ENCODE peak calls at places on chromosomes 6 and 20, in seven cellular contexts. One of them, this sample, is unnamed.

GRCh38 chr6:30754631-30755030 is 10.3 kb upstream of the IER3 start:
- DNase-seq in left colon: no peak
- DNase-seq in SK-N-DZ: no peak
- DNase-seq in MCF 10A: no peak
- DNase-seq in stimulated activated CD4-positive, alpha-beta T cell treated with anti-CD3 and anti-CD28 coated beads, TNF-alpha, amount 100 ng/mL, for 48 hours: no peak
- DNase-seq in T-helper 2 cell: no peak
- DNase-seq in NCI-H1694: no peak
- DNase-seq in this sample: no peak

GRCh38 chr6:3259491-3259958 is 778 bp downstream of the PSMG4 start:
- DNase-seq in left colon: peak
- DNase-seq in SK-N-DZ: peak
- DNase-seq in MCF 10A: peak
- DNase-seq in stimulated activated CD4-positive, alpha-beta T cell treated with anti-CD3 and anti-CD28 coated beads, TNF-alpha, amount 100 ng/mL, for 48 hours: peak
- DNase-seq in T-helper 2 cell: peak
- DNase-seq in NCI-H1694: no peak
- DNase-seq in this sample: peak

GRCh38 chr20:51531141-51531710 is 11.3 kb downstream of the NFATC2 start:
- DNase-seq in left colon: no peak
- DNase-seq in SK-N-DZ: no peak
- DNase-seq in MCF 10A: peak
- DNase-seq in stimulated activated CD4-positive, alpha-beta T cell treated with anti-CD3 and anti-CD28 coated beads, TNF-alpha, amount 100 ng/mL, for 48 hours: peak
- DNase-seq in T-helper 2 cell: peak
- DNase-seq in NCI-H1694: no peak
- DNase-seq in this sample: no peak

GRCh38 chr20:8796088-8796665 is 272.7 kb upstream of the PLCB4 start:
- DNase-seq in left colon: no peak
- DNase-seq in SK-N-DZ: no peak
- DNase-seq in MCF 10A: no peak
- DNase-seq in stimulated activated CD4-positive, alpha-beta T cell treated with anti-CD3 and anti-CD28 coated beads, TNF-alpha, amount 100 ng/mL, for 48 hours: no peak
- DNase-seq in T-helper 2 cell: no peak
- DNase-seq in NCI-H1694: no peak
- DNase-seq in this sample: no peak

GRCh38 chr6:90997076-90997475 is 410.2 kb upstream of the MAP3K7 start:
- DNase-seq in left colon: no peak
- DNase-seq in SK-N-DZ: no peak
- DNase-seq in MCF 10A: no peak
- DNase-seq in stimulated activated CD4-positive, alpha-beta T cell treated with anti-CD3 and anti-CD28 coated beads, TNF-alpha, amount 100 ng/mL, for 48 hours: no peak
- DNase-seq in T-helper 2 cell: no peak
- DNase-seq in NCI-H1694: no peak
- DNase-seq in this sample: no peak

GRCh38 chr6:43267619-43268347 is 24.5 kb downstream of the TTBK1 start:
- DNase-seq in left colon: peak
- DNase-seq in SK-N-DZ: no peak
- DNase-seq in MCF 10A: no peak
- DNase-seq in stimulated activated CD4-positive, alpha-beta T cell treated with anti-CD3 and anti-CD28 coated beads, TNF-alpha, amount 100 ng/mL, for 48 hours: no peak
- DNase-seq in T-helper 2 cell: no peak
- DNase-seq in NCI-H1694: no peak
- DNase-seq in this sample: no peak

GRCh38 chr6:11251553-11252358 is 19.3 kb upstream of the NEDD9 start:
- DNase-seq in left colon: no peak
- DNase-seq in SK-N-DZ: no peak
- DNase-seq in MCF 10A: peak
- DNase-seq in stimulated activated CD4-positive, alpha-beta T cell treated with anti-CD3 and anti-CD28 coated beads, TNF-alpha, amount 100 ng/mL, for 48 hours: no peak
- DNase-seq in T-helper 2 cell: no peak
- DNase-seq in NCI-H1694: no peak
- DNase-seq in this sample: no peak

GRCh38 chr6:96939019-96939805 is 14.7 kb downstream of the KLHL32 start:
- DNase-seq in left colon: peak
- DNase-seq in SK-N-DZ: no peak
- DNase-seq in MCF 10A: peak
- DNase-seq in stimulated activated CD4-positive, alpha-beta T cell treated with anti-CD3 and anti-CD28 coated beads, TNF-alpha, amount 100 ng/mL, for 48 hours: no peak
- DNase-seq in T-helper 2 cell: no peak
- DNase-seq in NCI-H1694: peak
- DNase-seq in this sample: no peak

GRCh38 chr20:17586250-17586649 is 16.4 kb downstream of the DSTN start:
- DNase-seq in left colon: no peak
- DNase-seq in SK-N-DZ: no peak
- DNase-seq in MCF 10A: no peak
- DNase-seq in stimulated activated CD4-positive, alpha-beta T cell treated with anti-CD3 and anti-CD28 coated beads, TNF-alpha, amount 100 ng/mL, for 48 hours: no peak
- DNase-seq in T-helper 2 cell: no peak
- DNase-seq in NCI-H1694: no peak
- DNase-seq in this sample: no peak

GRCh38 chr6:13453771-13454251 is 33.6 kb downstream of the GFOD1 start:
- DNase-seq in left colon: no peak
- DNase-seq in SK-N-DZ: peak
- DNase-seq in MCF 10A: peak
- DNase-seq in stimulated activated CD4-positive, alpha-beta T cell treated with anti-CD3 and anti-CD28 coated beads, TNF-alpha, amount 100 ng/mL, for 48 hours: peak
- DNase-seq in T-helper 2 cell: peak
- DNase-seq in NCI-H1694: peak
- DNase-seq in this sample: no peak

GRCh38 chr6:42451146-42451594 is 556 bp downstream of the TRERF1 start:
- DNase-seq in left colon: peak
- DNase-seq in SK-N-DZ: no peak
- DNase-seq in MCF 10A: no peak
- DNase-seq in stimulated activated CD4-positive, alpha-beta T cell treated with anti-CD3 and anti-CD28 coated beads, TNF-alpha, amount 100 ng/mL, for 48 hours: no peak
- DNase-seq in T-helper 2 cell: no peak
- DNase-seq in NCI-H1694: peak
- DNase-seq in this sample: no peak

GRCh38 chr20:21798384-21798783 is 92.9 kb downstream of the PAX1 start:
- DNase-seq in left colon: no peak
- DNase-seq in SK-N-DZ: no peak
- DNase-seq in MCF 10A: no peak
- DNase-seq in stimulated activated CD4-positive, alpha-beta T cell treated with anti-CD3 and anti-CD28 coated beads, TNF-alpha, amount 100 ng/mL, for 48 hours: no peak
- DNase-seq in T-helper 2 cell: no peak
- DNase-seq in NCI-H1694: no peak
- DNase-seq in this sample: no peak

GRCh38 chr6:119129968-119130484 is 51.6 kb upstream of the FAM184A start:
- DNase-seq in left colon: no peak
- DNase-seq in SK-N-DZ: peak
- DNase-seq in MCF 10A: peak
- DNase-seq in stimulated activated CD4-positive, alpha-beta T cell treated with anti-CD3 and anti-CD28 coated beads, TNF-alpha, amount 100 ng/mL, for 48 hours: no peak
- DNase-seq in T-helper 2 cell: no peak
- DNase-seq in NCI-H1694: no peak
- DNase-seq in this sample: no peak

GRCh38 chr20:33664762-33665144 is 2.0 kb upstream of the ACTL10 start:
- DNase-seq in left colon: no peak
- DNase-seq in SK-N-DZ: no peak
- DNase-seq in MCF 10A: no peak
- DNase-seq in stimulated activated CD4-positive, alpha-beta T cell treated with anti-CD3 and anti-CD28 coated beads, TNF-alpha, amount 100 ng/mL, for 48 hours: no peak
- DNase-seq in T-helper 2 cell: no peak
- DNase-seq in NCI-H1694: no peak
- DNase-seq in this sample: no peak

GRCh38 chr6:121110733-121111132 is 223.5 kb downstream of the TBC1D32 start:
- DNase-seq in left colon: no peak
- DNase-seq in SK-N-DZ: no peak
- DNase-seq in MCF 10A: no peak
- DNase-seq in stimulated activated CD4-positive, alpha-beta T cell treated with anti-CD3 and anti-CD28 coated beads, TNF-alpha, amount 100 ng/mL, for 48 hours: no peak
- DNase-seq in T-helper 2 cell: no peak
- DNase-seq in NCI-H1694: no peak
- DNase-seq in this sample: no peak

GRCh38 chr6:84583784-84584183 is 180.6 kb downstream of the TBX18 start:
- DNase-seq in left colon: no peak
- DNase-seq in SK-N-DZ: no peak
- DNase-seq in MCF 10A: no peak
- DNase-seq in stimulated activated CD4-positive, alpha-beta T cell treated with anti-CD3 and anti-CD28 coated beads, TNF-alpha, amount 100 ng/mL, for 48 hours: no peak
- DNase-seq in T-helper 2 cell: no peak
- DNase-seq in NCI-H1694: no peak
- DNase-seq in this sample: no peak

GRCh38 chr20:8144282-8145245 is 12.5 kb downstream of the PLCB1 start:
- DNase-seq in left colon: no peak
- DNase-seq in SK-N-DZ: no peak
- DNase-seq in MCF 10A: peak
- DNase-seq in stimulated activated CD4-positive, alpha-beta T cell treated with anti-CD3 and anti-CD28 coated beads, TNF-alpha, amount 100 ng/mL, for 48 hours: no peak
- DNase-seq in T-helper 2 cell: peak
- DNase-seq in NCI-H1694: no peak
- DNase-seq in this sample: no peak

GRCh38 chr6:80338201-80338836 is 231.8 kb downstream of the BCKDHB start:
- DNase-seq in left colon: peak
- DNase-seq in SK-N-DZ: peak
- DNase-seq in MCF 10A: peak
- DNase-seq in stimulated activated CD4-positive, alpha-beta T cell treated with anti-CD3 and anti-CD28 coated beads, TNF-alpha, amount 100 ng/mL, for 48 hours: peak
- DNase-seq in T-helper 2 cell: peak
- DNase-seq in NCI-H1694: no peak
- DNase-seq in this sample: no peak

GRCh38 chr6:116931456-116931855 is 54.4 kb downstream of the RFX6 start:
- DNase-seq in left colon: no peak
- DNase-seq in SK-N-DZ: no peak
- DNase-seq in MCF 10A: no peak
- DNase-seq in stimulated activated CD4-positive, alpha-beta T cell treated with anti-CD3 and anti-CD28 coated beads, TNF-alpha, amount 100 ng/mL, for 48 hours: no peak
- DNase-seq in T-helper 2 cell: no peak
- DNase-seq in NCI-H1694: no peak
- DNase-seq in this sample: no peak

GRCh38 chr6:149176971-149177667 is 140.4 kb upstream of the TAB2 start:
- DNase-seq in left colon: no peak
- DNase-seq in SK-N-DZ: no peak
- DNase-seq in MCF 10A: no peak
- DNase-seq in stimulated activated CD4-positive, alpha-beta T cell treated with anti-CD3 and anti-CD28 coated beads, TNF-alpha, amount 100 ng/mL, for 48 hours: no peak
- DNase-seq in T-helper 2 cell: no peak
- DNase-seq in NCI-H1694: no peak
- DNase-seq in this sample: no peak

GRCh38 chr20:962223-962622 is 39.9 kb downstream of the RSPO4 start:
- DNase-seq in left colon: no peak
- DNase-seq in SK-N-DZ: no peak
- DNase-seq in MCF 10A: no peak
- DNase-seq in stimulated activated CD4-positive, alpha-beta T cell treated with anti-CD3 and anti-CD28 coated beads, TNF-alpha, amount 100 ng/mL, for 48 hours: no peak
- DNase-seq in T-helper 2 cell: no peak
- DNase-seq in NCI-H1694: no peak
- DNase-seq in this sample: no peak

GRCh38 chr6:42628604-42629003 is 64.8 kb downstream of the UBR2 start:
- DNase-seq in left colon: no peak
- DNase-seq in SK-N-DZ: no peak
- DNase-seq in MCF 10A: no peak
- DNase-seq in stimulated activated CD4-positive, alpha-beta T cell treated with anti-CD3 and anti-CD28 coated beads, TNF-alpha, amount 100 ng/mL, for 48 hours: no peak
- DNase-seq in T-helper 2 cell: no peak
- DNase-seq in NCI-H1694: no peak
- DNase-seq in this sample: no peak

GRCh38 chr20:3846378-3846739 is 275 bp upstream of the MAVS start:
- DNase-seq in left colon: no peak
- DNase-seq in SK-N-DZ: no peak
- DNase-seq in MCF 10A: no peak
- DNase-seq in stimulated activated CD4-positive, alpha-beta T cell treated with anti-CD3 and anti-CD28 coated beads, TNF-alpha, amount 100 ng/mL, for 48 hours: peak
- DNase-seq in T-helper 2 cell: no peak
- DNase-seq in NCI-H1694: no peak
- DNase-seq in this sample: no peak

GRCh38 chr6:127933852-127934840 is 33.3 kb upstream of the THEMIS start:
- DNase-seq in left colon: no peak
- DNase-seq in SK-N-DZ: no peak
- DNase-seq in MCF 10A: no peak
- DNase-seq in stimulated activated CD4-positive, alpha-beta T cell treated with anti-CD3 and anti-CD28 coated beads, TNF-alpha, amount 100 ng/mL, for 48 hours: peak
- DNase-seq in T-helper 2 cell: peak
- DNase-seq in NCI-H1694: no peak
- DNase-seq in this sample: no peak

GRCh38 chr6:158068893-158069799 is 87.5 kb downstream of the SYNJ2 start:
- DNase-seq in left colon: peak
- DNase-seq in SK-N-DZ: no peak
- DNase-seq in MCF 10A: peak
- DNase-seq in stimulated activated CD4-positive, alpha-beta T cell treated with anti-CD3 and anti-CD28 coated beads, TNF-alpha, amount 100 ng/mL, for 48 hours: no peak
- DNase-seq in T-helper 2 cell: no peak
- DNase-seq in NCI-H1694: no peak
- DNase-seq in this sample: no peak

GRCh38 chr6:163554663-163555062 is 140.1 kb downstream of the QKI start:
- DNase-seq in left colon: peak
- DNase-seq in SK-N-DZ: peak
- DNase-seq in MCF 10A: peak
- DNase-seq in stimulated activated CD4-positive, alpha-beta T cell treated with anti-CD3 and anti-CD28 coated beads, TNF-alpha, amount 100 ng/mL, for 48 hours: peak
- DNase-seq in T-helper 2 cell: peak
- DNase-seq in NCI-H1694: peak
- DNase-seq in this sample: no peak

GRCh38 chr6:161128680-161129196 is 137.2 kb downstream of the MAP3K4 start:
- DNase-seq in left colon: no peak
- DNase-seq in SK-N-DZ: no peak
- DNase-seq in MCF 10A: peak
- DNase-seq in stimulated activated CD4-positive, alpha-beta T cell treated with anti-CD3 and anti-CD28 coated beads, TNF-alpha, amount 100 ng/mL, for 48 hours: peak
- DNase-seq in T-helper 2 cell: peak
- DNase-seq in NCI-H1694: no peak
- DNase-seq in this sample: no peak